ENCODE peak calls at places on chromosomes 7 and 10, in five cellular contexts. Z is SK-N-SH, E is HCT116, H is HepG2, Y is GM12878. W is an unnamed sample.

GRCh38 chr7:15490261-15490660 is 71.6 kb downstream of the AGMO start:
- DNase-seq in Z (no peak), E (no peak), H (no peak), Y (no peak), W (no peak)

GRCh38 chr10:51171946-51172345 is 97.7 kb downstream of the PRKG1 start:
- DNase-seq in Z (no peak), E (no peak), H (no peak), Y (no peak), W (no peak)

GRCh38 chr10:34031410-34031809 is 696.9 kb upstream of the NRP1 start:
- DNase-seq in Z (no peak), E (no peak), H (no peak), Y (no peak), W (no peak)

GRCh38 chr10:48670978-48671913 is 13.4 kb upstream of the WDFY4 start:
- DNase-seq in Z (no peak), E (no peak), H (no peak), Y (no peak), W (no peak)

GRCh38 chr10:70576803-70577517 is 25.6 kb downstream of the PRF1 start:
- DNase-seq in Z (no peak), E (no peak), H (no peak), Y (no peak), W (no peak)

GRCh38 chr7:54769203-54769602 is 10.2 kb upstream of the SEC61G start:
- DNase-seq in Z (no peak), E (no peak), H (no peak), Y (no peak), W (no peak)

GRCh38 chr10:69345402-69345801 is 67.1 kb downstream of the HK1 start:
- DNase-seq in Z (no peak), E (no peak), H (no peak), Y (no peak), W (no peak)

GRCh38 chr7:3112499-3113134 is 69.0 kb upstream of the CARD11 start:
- DNase-seq in Z (no peak), E (no peak), H (no peak), Y (no peak), W (no peak)

GRCh38 chr10:94103902-94104301 is 110.2 kb downstream of the PLCE1 start:
- DNase-seq in Z (no peak), E (no peak), H (no peak), Y (no peak), W (no peak)

GRCh38 chr10:4134701-4135100 is 349.7 kb upstream of the KLF6 start:
- DNase-seq in Z (no peak), E (no peak), H (no peak), Y (no peak), W (no peak)

GRCh38 chr10:44118500-44118899 is 266.4 kb downstream of the CXCL12 start:
- DNase-seq in Z (no peak), E (no peak), H (no peak), Y (no peak), W (no peak)

GRCh38 chr7:28520074-28521015 is 108.0 kb downstream of the CREB5 start:
- DNase-seq in Z (no peak), E (no peak), H (no peak), Y (no peak), W (no peak)

GRCh38 chr10:79069325-79070090 is 742 bp downstream of the ZMIZ1 start:
- DNase-seq in Z (peak), E (no peak), H (no peak), Y (no peak), W (peak)

GRCh38 chr7:45514944-45515343 is 59.2 kb upstream of the ADCY1 start:
- DNase-seq in Z (no peak), E (no peak), H (no peak), Y (no peak), W (no peak)

GRCh38 chr10:71713135-71714040 is 6.2 kb downstream of the C10orf105 start:
- DNase-seq in Z (no peak), E (no peak), H (no peak), Y (no peak), W (peak)

GRCh38 chr7:7732566-7733290 is 14.3 kb upstream of the RPA3 start:
- DNase-seq in Z (no peak), E (no peak), H (peak), Y (no peak), W (no peak)

GRCh38 chr7:29194594-29195417 is at the start of gene CHN2:
- DNase-seq in Z (peak), E (no peak), H (peak), Y (no peak), W (no peak)

GRCh38 chr10:73644015-73644743 is 2.9 kb upstream of the MYOZ1 start:
- DNase-seq in Z (peak), E (peak), H (peak), Y (peak), W (peak)

DNA sequence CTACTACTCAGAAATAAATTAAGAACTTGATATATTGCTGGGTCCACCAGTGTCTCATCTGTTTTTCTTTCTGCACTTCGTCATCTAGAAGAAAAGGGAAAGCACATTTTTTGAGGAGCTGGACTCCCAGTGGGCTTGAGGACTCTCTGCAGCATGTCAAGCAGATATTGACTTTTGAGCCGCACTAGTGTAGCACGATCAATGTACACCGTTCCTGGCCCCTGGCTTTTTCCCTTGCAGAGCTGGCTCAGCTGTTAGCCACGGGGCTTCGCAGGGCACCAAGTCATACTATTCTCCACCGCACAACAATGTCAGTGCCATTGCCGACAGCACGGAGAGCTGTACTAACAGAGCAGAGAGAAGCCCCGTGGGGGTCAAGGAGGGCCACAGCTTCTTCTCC is 235.4 kb upstream of the HABP2 start:
- DNase-seq in Z (no peak), E (no peak), H (no peak), Y (no peak), W (no peak)
- TF ChIP-seq ZBTB33 in Z (no peak), E (no peak), H (no peak), Y (no peak), W (no peak)

GRCh38 chr10:791639-792038 is 102.2 kb upstream of the DIP2C start:
- DNase-seq in Z (no peak), E (no peak), H (no peak), Y (no peak), W (no peak)
- TF ChIP-seq ZBTB33 in Z (no peak), E (no peak), H (no peak), Y (no peak), W (no peak)

GRCh38 chr7:107638594-107638993 is 22.0 kb upstream of the SLC26A4 start:
- DNase-seq in Z (no peak), E (no peak), H (no peak), Y (peak), W (no peak)
- TF ChIP-seq ZBTB33 in Z (no peak), E (no peak), H (no peak), Y (no peak), W (no peak)

GRCh38 chr7:43791665-43792064 is 33.2 kb downstream of the BLVRA start:
- DNase-seq in Z (no peak), E (no peak), H (no peak), Y (no peak), W (no peak)
- TF ChIP-seq ZBTB33 in Z (no peak), E (no peak), H (no peak), Y (no peak), W (no peak)